ENCODE peak calls at places on chromosome 22, in four cellular contexts. H is HCT116, G is K562, E is HepG2. J is an unnamed sample.

GRCh38 chr22:46666577-46667244 is 46.5 kb downstream of the GRAMD4 start:
- DNase-seq in H (no peak), G (no peak), E (no peak), J (no peak)

GRCh38 chr22:27260087-27260730 is 541.3 kb downstream of the MN1 start:
- DNase-seq in H (no peak), G (no peak), E (no peak), J (no peak)

GRCh38 chr22:36862251-36863242 is 1.7 kb downstream of the NCF4 start:
- DNase-seq in H (no peak), G (no peak), E (no peak), J (no peak)

GRCh38 chr22:17694193-17694592 is 55.6 kb downstream of the BCL2L13 start:
- DNase-seq in H (no peak), G (no peak), E (no peak), J (no peak)

GRCh38 chr22:36349726-36350125 is 38.0 kb downstream of the MYH9 start:
- DNase-seq in H (no peak), G (no peak), E (no peak), J (no peak)

GRCh38 chr22:43431821-43432554 is 20.2 kb downstream of the MPPED1 start:
- DNase-seq in H (no peak), G (no peak), E (no peak), J (no peak)

GRCh38 chr22:39138357-39138997 is 14.0 kb downstream of the CBX7 start:
- DNase-seq in H (no peak), G (no peak), E (no peak), J (no peak)

GRCh38 chr22:33271390-33272161 is 213.4 kb upstream of the SYN3 start:
- DNase-seq in H (no peak), G (no peak), E (no peak), J (no peak)

GRCh38 chr22:45688606-45689080 is 17.0 kb downstream of the ATXN10 start:
- DNase-seq in H (peak), G (no peak), E (no peak), J (no peak)

GRCh38 chr22:36363378-36363931 is 24.3 kb downstream of the MYH9 start:
- DNase-seq in H (no peak), G (no peak), E (peak), J (no peak)

GRCh38 chr22:38203090-38203810 is 1.5 kb downstream of the MAFF start:
- DNase-seq in H (no peak), G (peak), E (peak), J (no peak)

GRCh38 chr22:37564111-37564711 is 3.9 kb downstream of the CDC42EP1 start:
- DNase-seq in H (no peak), G (no peak), E (no peak), J (no peak)

GRCh38 chr22:46911341-46911740 is 148.9 kb downstream of the TBC1D22A start:
- DNase-seq in H (no peak), G (no peak), E (no peak), J (no peak)

GRCh38 chr22:39300198-39300830 is 19.1 kb downstream of the RPL3 start:
- DNase-seq in H (no peak), G (no peak), E (no peak), J (no peak)

GRCh38 chr22:38311331-38311635 is 6.0 kb downstream of the CSNK1E start:
- DNase-seq in H (no peak), G (no peak), E (no peak), J (no peak)

GRCh38 chr22:39283312-39284141 is 35.9 kb downstream of the RPL3 start:
- DNase-seq in H (no peak), G (peak), E (peak), J (no peak)

GRCh38 chr22:22764085-22764484 is 119.7 kb downstream of the GGTLC2 start:
- DNase-seq in H (no peak), G (peak), E (no peak), J (no peak)

GRCh38 chr22:42134033-42135020 is 3.7 kb upstream of the CYP2D6 start:
- DNase-seq in H (no peak), G (no peak), E (no peak), J (no peak)

GRCh38 chr22:40345801-40346177 is 511 bp upstream of the ADSL start:
- DNase-seq in H (no peak), G (peak), E (peak), J (no peak)

GRCh38 chr22:50696799-50697561 is 24.4 kb downstream of the SHANK3 start:
- DNase-seq in H (no peak), G (peak), E (no peak), J (no peak)

GRCh38 chr22:18987765-18988164 is 51.7 kb upstream of the PRODH start:
- DNase-seq in H (no peak), G (peak), E (peak), J (no peak)

GRCh38 chr22:26916236-26916635 is 258.8 kb downstream of the MIAT start:
- DNase-seq in H (no peak), G (no peak), E (no peak), J (no peak)

GRCh38 chr22:43535336-43535735 is 123.5 kb downstream of the MPPED1 start:
- DNase-seq in H (no peak), G (no peak), E (no peak), J (no peak)

GRCh38 chr22:43446881-43447280 is 35.1 kb downstream of the MPPED1 start:
- DNase-seq in H (no peak), G (no peak), E (no peak), J (no peak)

GRCh38 chr22:25797891-25798290 is 55.9 kb downstream of the MYO18B start:
- DNase-seq in H (no peak), G (no peak), E (no peak), J (no peak)

GRCh38 chr22:39520874-39521857 is 804 bp downstream of the ATF4 start:
- DNase-seq in H (no peak), G (peak), E (no peak), J (no peak)

GRCh38 chr22:20636075-20636812 is 128.8 kb downstream of the MED15 start:
- DNase-seq in H (no peak), G (no peak), E (no peak), J (no peak)

GRCh38 chr22:20636945-20637344 is 129.5 kb downstream of the MED15 start:
- DNase-seq in H (no peak), G (no peak), E (no peak), J (no peak)

GRCh38 chr22:20635227-20635591 is 127.8 kb downstream of the MED15 start:
- DNase-seq in H (no peak), G (no peak), E (no peak), J (no peak)

GRCh38 chr22:20632518-20632917 is 125.1 kb downstream of the MED15 start:
- DNase-seq in H (no peak), G (no peak), E (no peak), J (no peak)

DNA sequence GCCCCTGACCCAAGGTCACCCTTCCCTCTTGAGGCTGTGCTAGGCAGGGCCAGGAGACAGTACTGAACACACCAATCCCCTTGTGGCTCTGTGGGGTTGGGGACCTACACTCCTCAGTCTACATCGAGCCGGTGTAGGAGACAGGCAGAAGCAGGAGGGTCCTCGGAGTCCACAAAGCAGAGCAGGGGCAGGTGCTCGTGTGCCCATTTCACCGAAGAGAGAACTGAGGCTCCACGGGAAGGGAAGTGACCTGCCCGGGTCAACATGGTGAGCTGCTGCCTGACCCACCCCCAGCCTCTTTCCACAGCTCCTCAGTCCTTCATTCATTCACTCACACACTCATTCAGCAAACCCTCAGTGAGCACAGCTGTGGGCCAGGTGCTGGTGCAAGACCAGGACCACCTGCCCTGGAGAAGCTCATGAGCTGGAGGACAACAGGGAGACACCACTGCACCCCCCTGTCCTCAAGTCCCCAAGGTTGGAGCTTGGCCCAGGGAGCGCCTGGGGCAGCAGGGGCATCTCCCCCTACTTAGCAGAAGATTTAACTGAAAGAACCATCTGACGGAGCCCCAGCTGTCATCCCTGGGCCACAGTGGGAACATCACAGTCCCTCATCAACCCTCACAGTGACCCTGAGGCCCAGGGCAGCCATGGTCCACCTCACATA is 127.3 kb downstream of the MED15 start:
- DNase-seq in H (no peak), G (no peak), E (no peak), J (no peak)
- TF ChIP-seq SIN3A in H (no peak), G (no peak), E (no peak), J (no peak)

GRCh38 chr22:24423519-24424000 is 3.8 kb upstream of the ADORA2A start:
- DNase-seq in H (no peak), G (peak), E (no peak), J (no peak)
- TF ChIP-seq TCF7L2 in H (no peak), G (no peak), E (no peak), J (no peak)

GRCh38 chr22:44638966-44639739 is 62.9 kb upstream of the PRR5 start:
- DNase-seq in H (no peak), G (no peak), E (no peak), J (no peak)
- TF ChIP-seq SIN3A in H (no peak), G (no peak), E (no peak), J (no peak)

GRCh38 chr22:48905206-48905975 is 922.3 kb downstream of the BRD1 start:
- DNase-seq in H (no peak), G (no peak), E (no peak), J (no peak)

GRCh38 chr22:48900626-48901025 is 927.0 kb downstream of the BRD1 start:
- DNase-seq in H (no peak), G (no peak), E (no peak), J (no peak)

GRCh38 chr22:48902001-48902869 is 925.4 kb downstream of the BRD1 start:
- DNase-seq in H (no peak), G (no peak), E (no peak), J (no peak)

GRCh38 chr22:48901324-48901723 is 926.3 kb downstream of the BRD1 start:
- DNase-seq in H (no peak), G (no peak), E (no peak), J (no peak)

DNA sequence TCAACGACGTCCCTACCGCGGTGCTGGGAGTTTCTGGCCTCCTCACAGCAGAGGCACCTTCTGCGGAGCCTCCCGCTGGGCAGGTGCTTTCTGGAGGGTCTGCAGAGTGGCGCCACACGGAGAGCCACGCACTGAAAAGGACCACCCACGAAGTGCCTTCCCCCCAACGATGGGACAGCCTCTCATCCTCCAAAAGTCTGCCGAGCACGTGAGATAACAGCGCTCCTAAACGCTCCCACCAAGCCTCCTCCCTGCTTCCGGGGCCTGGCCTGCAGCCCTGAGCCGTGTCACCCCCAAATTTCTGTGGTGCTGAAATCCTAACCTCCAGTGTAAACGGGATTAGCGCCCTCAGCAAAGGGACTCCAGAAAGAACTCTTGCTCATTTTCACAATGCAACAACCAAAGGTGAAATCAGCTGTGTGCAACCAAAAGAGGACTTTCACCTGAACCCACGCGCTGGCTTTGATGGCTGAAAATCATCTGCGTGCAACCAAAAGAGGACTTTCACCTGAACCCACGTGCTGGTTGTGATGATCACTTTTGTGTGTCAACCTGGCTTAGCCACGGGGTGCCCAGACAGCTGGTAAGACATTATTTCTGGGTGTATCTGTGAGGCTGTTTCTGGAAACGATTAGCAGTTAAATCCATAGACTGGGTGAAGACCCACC is 924.6 kb downstream of the BRD1 start:
- DNase-seq in H (no peak), G (no peak), E (no peak), J (no peak)
- TF ChIP-seq TCF7L2 in H (no peak), G (no peak), E (no peak), J (no peak)

GRCh38 chr22:49585695-49586243 is 241.9 kb downstream of the BRD1 start:
- DNase-seq in H (no peak), G (no peak), E (no peak), J (no peak)
- TF ChIP-seq SIN3A in H (no peak), G (no peak), E (no peak), J (no peak)

J was measured in Panc1.